ENCODE peak calls at places on chromosomes 6 and 20, in eight cellular contexts. One of them, this sample, is unnamed. For H4K20me1, the result is how much of the 10 kb centered on the place peaks cover.

GRCh38 chr6:116695398-116695797 is 14.4 kb downstream of the KPNA5 start:
- DNase-seq in hepatocyte: no peak
- DNase-seq in astrocyte: no peak
- DNase-seq in endothelial cell of umbilical vein: no peak
- DNase-seq in fibroblast of lung: no peak
- DNase-seq in neural progenitor cell: no peak
- DNase-seq in IMR-90: no peak
- DNase-seq in GM23248: no peak
- DNase-seq in this sample: no peak

GRCh38 chr6:29216528-29216927 is 45.8 kb downstream of the OR2J2 start:
- DNase-seq in hepatocyte: peak
- DNase-seq in astrocyte: no peak
- DNase-seq in endothelial cell of umbilical vein: no peak
- DNase-seq in fibroblast of lung: no peak
- DNase-seq in neural progenitor cell: no peak
- DNase-seq in IMR-90: no peak
- DNase-seq in GM23248: no peak
- DNase-seq in this sample: no peak

GRCh38 chr6:29763491-29764289 is 40.5 kb downstream of the HLA-F start:
- DNase-seq in hepatocyte: no peak
- DNase-seq in astrocyte: peak
- DNase-seq in endothelial cell of umbilical vein: peak
- DNase-seq in fibroblast of lung: peak
- DNase-seq in neural progenitor cell: no peak
- DNase-seq in IMR-90: peak
- DNase-seq in GM23248: peak
- DNase-seq in this sample: peak

GRCh38 chr6:22057962-22058361 is 238.9 kb downstream of the PRL start:
- DNase-seq in hepatocyte: no peak
- DNase-seq in astrocyte: peak
- DNase-seq in endothelial cell of umbilical vein: no peak
- DNase-seq in fibroblast of lung: peak
- DNase-seq in neural progenitor cell: no peak
- DNase-seq in IMR-90: peak
- DNase-seq in GM23248: peak
- DNase-seq in this sample: peak

GRCh38 chr6:44232676-44233559 is 9.5 kb downstream of the SLC29A1 start:
- DNase-seq in hepatocyte: no peak
- DNase-seq in astrocyte: no peak
- DNase-seq in endothelial cell of umbilical vein: no peak
- DNase-seq in fibroblast of lung: no peak
- DNase-seq in neural progenitor cell: no peak
- DNase-seq in IMR-90: no peak
- DNase-seq in GM23248: no peak
- DNase-seq in this sample: no peak

GRCh38 chr6:106872044-106872443 is 102.5 kb downstream of the CD24 start:
- DNase-seq in hepatocyte: no peak
- DNase-seq in astrocyte: no peak
- DNase-seq in endothelial cell of umbilical vein: no peak
- DNase-seq in fibroblast of lung: peak
- DNase-seq in neural progenitor cell: no peak
- DNase-seq in IMR-90: no peak
- DNase-seq in GM23248: peak
- DNase-seq in this sample: peak

GRCh38 chr6:135311446-135312200 is 130.5 kb downstream of the MYB start:
- DNase-seq in hepatocyte: no peak
- DNase-seq in astrocyte: no peak
- DNase-seq in endothelial cell of umbilical vein: no peak
- DNase-seq in fibroblast of lung: no peak
- DNase-seq in neural progenitor cell: no peak
- DNase-seq in IMR-90: no peak
- DNase-seq in GM23248: no peak
- DNase-seq in this sample: no peak

GRCh38 chr6:167843023-167843422 is 16.3 kb downstream of the AFDN start:
- DNase-seq in hepatocyte: no peak
- DNase-seq in astrocyte: no peak
- DNase-seq in endothelial cell of umbilical vein: no peak
- DNase-seq in fibroblast of lung: no peak
- DNase-seq in neural progenitor cell: no peak
- DNase-seq in IMR-90: no peak
- DNase-seq in GM23248: no peak
- DNase-seq in this sample: no peak

GRCh38 chr6:97790926-97791590 is 508.0 kb upstream of the MMS22L start:
- DNase-seq in hepatocyte: no peak
- DNase-seq in astrocyte: no peak
- DNase-seq in endothelial cell of umbilical vein: no peak
- DNase-seq in fibroblast of lung: no peak
- DNase-seq in neural progenitor cell: no peak
- DNase-seq in IMR-90: no peak
- DNase-seq in GM23248: no peak
- DNase-seq in this sample: no peak

GRCh38 chr6:156902782-156903181 is 125.6 kb downstream of the ARID1B start:
- DNase-seq in hepatocyte: no peak
- DNase-seq in astrocyte: no peak
- DNase-seq in endothelial cell of umbilical vein: no peak
- DNase-seq in fibroblast of lung: no peak
- DNase-seq in neural progenitor cell: no peak
- DNase-seq in IMR-90: no peak
- DNase-seq in GM23248: no peak
- DNase-seq in this sample: no peak

GRCh38 chr20:17648782-17649730 is 33.0 kb downstream of the RRBP1 start:
- DNase-seq in hepatocyte: no peak
- DNase-seq in astrocyte: no peak
- DNase-seq in endothelial cell of umbilical vein: no peak
- DNase-seq in fibroblast of lung: no peak
- DNase-seq in neural progenitor cell: peak
- DNase-seq in IMR-90: no peak
- DNase-seq in GM23248: no peak
- DNase-seq in this sample: no peak

GRCh38 chr6:35381132-35381531 is 38.8 kb downstream of the PPARD start:
- DNase-seq in hepatocyte: no peak
- DNase-seq in astrocyte: peak
- DNase-seq in endothelial cell of umbilical vein: no peak
- DNase-seq in fibroblast of lung: peak
- DNase-seq in neural progenitor cell: no peak
- DNase-seq in IMR-90: peak
- DNase-seq in GM23248: peak
- DNase-seq in this sample: no peak

GRCh38 chr6:165308926-165309731 is at the start of gene C6orf118:
- DNase-seq in hepatocyte: peak
- DNase-seq in astrocyte: peak
- DNase-seq in endothelial cell of umbilical vein: peak
- DNase-seq in fibroblast of lung: peak
- DNase-seq in neural progenitor cell: peak
- DNase-seq in IMR-90: peak
- DNase-seq in GM23248: peak
- DNase-seq in this sample: no peak

GRCh38 chr6:98044168-98044567 is 761.2 kb upstream of the MMS22L start:
- DNase-seq in hepatocyte: no peak
- DNase-seq in astrocyte: no peak
- DNase-seq in endothelial cell of umbilical vein: no peak
- DNase-seq in fibroblast of lung: no peak
- DNase-seq in neural progenitor cell: no peak
- DNase-seq in IMR-90: no peak
- DNase-seq in GM23248: no peak
- DNase-seq in this sample: no peak

GRCh38 chr6:162230147-162230752 is 497.3 kb downstream of the PRKN start:
- DNase-seq in hepatocyte: no peak
- DNase-seq in astrocyte: no peak
- DNase-seq in endothelial cell of umbilical vein: no peak
- DNase-seq in fibroblast of lung: no peak
- DNase-seq in neural progenitor cell: no peak
- DNase-seq in IMR-90: no peak
- DNase-seq in GM23248: no peak
- DNase-seq in this sample: no peak

GRCh38 chr20:20761302-20761701 is 48.9 kb upstream of the RALGAPA2 start:
- DNase-seq in hepatocyte: no peak
- DNase-seq in astrocyte: no peak
- DNase-seq in endothelial cell of umbilical vein: peak
- DNase-seq in fibroblast of lung: no peak
- DNase-seq in neural progenitor cell: no peak
- DNase-seq in IMR-90: no peak
- DNase-seq in GM23248: no peak
- DNase-seq in this sample: no peak

GRCh38 chr20:20754758-20755157 is 42.3 kb upstream of the RALGAPA2 start:
- DNase-seq in hepatocyte: no peak
- DNase-seq in astrocyte: no peak
- DNase-seq in endothelial cell of umbilical vein: no peak
- DNase-seq in fibroblast of lung: no peak
- DNase-seq in neural progenitor cell: no peak
- DNase-seq in IMR-90: no peak
- DNase-seq in GM23248: no peak
- DNase-seq in this sample: no peak

GRCh38 chr20:20755227-20755626 is 42.8 kb upstream of the RALGAPA2 start:
- DNase-seq in hepatocyte: no peak
- DNase-seq in astrocyte: no peak
- DNase-seq in endothelial cell of umbilical vein: no peak
- DNase-seq in fibroblast of lung: no peak
- DNase-seq in neural progenitor cell: no peak
- DNase-seq in IMR-90: no peak
- DNase-seq in GM23248: no peak
- DNase-seq in this sample: no peak

GRCh38 chr20:20755674-20756319 is 43.4 kb upstream of the RALGAPA2 start:
- DNase-seq in hepatocyte: no peak
- DNase-seq in astrocyte: no peak
- DNase-seq in endothelial cell of umbilical vein: no peak
- DNase-seq in fibroblast of lung: no peak
- DNase-seq in neural progenitor cell: no peak
- DNase-seq in IMR-90: no peak
- DNase-seq in GM23248: no peak
- DNase-seq in this sample: no peak

DNA sequence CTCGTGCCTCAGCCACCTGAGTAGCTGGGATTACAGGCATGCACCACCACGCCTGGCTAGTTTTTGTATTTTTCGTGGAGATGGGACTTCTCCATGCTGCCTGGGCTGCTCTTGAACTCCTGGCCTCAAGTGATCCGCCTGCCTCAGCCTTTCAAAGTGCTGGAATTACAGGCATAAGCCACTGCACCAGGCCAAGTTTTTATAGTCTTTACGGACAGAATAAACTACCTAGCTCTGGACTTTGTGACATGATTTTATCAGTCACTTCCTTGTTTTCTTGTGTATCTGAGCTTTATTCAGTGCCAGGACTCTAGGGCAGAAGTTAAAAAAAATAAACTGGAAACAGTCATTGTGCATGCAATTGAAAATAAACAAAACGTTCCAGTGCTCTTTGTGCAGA is 46.7 kb upstream of the RALGAPA2 start:
- DNase-seq in hepatocyte: peak
- DNase-seq in astrocyte: no peak
- DNase-seq in endothelial cell of umbilical vein: peak
- DNase-seq in fibroblast of lung: no peak
- DNase-seq in neural progenitor cell: no peak
- DNase-seq in IMR-90: no peak
- DNase-seq in GM23248: no peak
- DNase-seq in this sample: no peak
- H2AFZ ChIP-seq in hepatocyte: no peak
- H2AFZ ChIP-seq in astrocyte: no peak
- H2AFZ ChIP-seq in endothelial cell of umbilical vein: no peak
- H2AFZ ChIP-seq in fibroblast of lung: no peak
- H2AFZ ChIP-seq in neural progenitor cell: no peak
- H2AFZ ChIP-seq in IMR-90: no peak
- H2AFZ ChIP-seq in GM23248: no peak
- H2AFZ ChIP-seq in this sample: no peak

GRCh38 chr6:109379706-109380105 is 2.6 kb downstream of the CD164 start:
- DNase-seq in hepatocyte: no peak
- DNase-seq in astrocyte: peak
- DNase-seq in endothelial cell of umbilical vein: no peak
- DNase-seq in fibroblast of lung: peak
- DNase-seq in neural progenitor cell: no peak
- DNase-seq in IMR-90: peak
- DNase-seq in GM23248: peak
- DNase-seq in this sample: no peak
- H4K20me1 ChIP-seq in hepatocyte: half or more
- H4K20me1 ChIP-seq in astrocyte: half or more
- H4K20me1 ChIP-seq in endothelial cell of umbilical vein: under half
- H4K20me1 ChIP-seq in fibroblast of lung: under half
- H4K20me1 ChIP-seq in neural progenitor cell: under half
- H4K20me1 ChIP-seq in IMR-90: half or more
- H4K20me1 ChIP-seq in GM23248: under half
- H4K20me1 ChIP-seq in this sample: under half

DNA sequence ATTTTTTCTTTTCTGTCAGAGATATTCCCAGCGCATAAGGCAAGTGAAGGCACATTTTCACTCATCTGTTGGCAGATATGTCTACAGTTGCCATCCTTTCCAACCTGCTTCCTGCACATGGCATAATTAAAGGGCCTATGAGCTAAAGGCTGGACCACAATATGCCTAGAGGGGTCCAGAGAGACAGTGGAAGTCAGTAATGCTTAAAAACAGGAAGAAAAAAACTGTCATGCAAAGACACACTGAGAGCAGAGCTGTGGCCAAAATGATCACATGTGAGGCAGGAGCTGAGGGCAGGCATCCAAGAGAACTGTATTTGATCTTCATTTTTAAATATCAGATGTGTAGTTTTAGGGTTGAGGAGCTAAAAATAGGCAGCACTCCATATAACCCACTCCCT is 125.0 kb upstream of the BACH2 start:
- DNase-seq in hepatocyte: no peak
- DNase-seq in astrocyte: no peak
- DNase-seq in endothelial cell of umbilical vein: no peak
- DNase-seq in fibroblast of lung: no peak
- DNase-seq in neural progenitor cell: no peak
- DNase-seq in IMR-90: no peak
- DNase-seq in GM23248: no peak
- DNase-seq in this sample: no peak
- H3K4me3 ChIP-seq in hepatocyte: no peak
- H3K4me3 ChIP-seq in astrocyte: no peak
- H3K4me3 ChIP-seq in endothelial cell of umbilical vein: no peak
- H3K4me3 ChIP-seq in fibroblast of lung: no peak
- H3K4me3 ChIP-seq in neural progenitor cell: no peak
- H3K4me3 ChIP-seq in IMR-90: no peak
- H3K4me3 ChIP-seq in GM23248: no peak
- H3K4me3 ChIP-seq in this sample: no peak

DNA sequence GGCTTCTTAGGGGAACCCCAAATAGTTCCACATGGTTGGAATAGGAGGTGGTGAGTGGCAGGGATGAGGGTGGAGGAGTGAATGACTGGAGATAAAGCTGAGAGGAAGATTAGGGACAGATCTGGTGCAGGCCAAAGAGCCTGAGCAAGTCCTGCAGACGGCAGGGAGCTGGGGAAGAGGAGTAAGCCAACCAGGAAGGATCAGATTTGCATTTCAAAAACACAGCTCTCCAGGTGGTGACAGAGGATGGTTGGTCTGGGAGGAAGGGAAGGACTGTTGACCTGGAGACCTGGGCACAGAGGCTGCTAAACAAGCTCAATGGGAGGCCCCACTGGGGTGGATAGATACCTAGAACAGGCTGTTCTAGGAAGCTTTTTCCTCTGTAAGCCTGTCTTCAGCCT is 56.8 kb upstream of the EPB41L1 start:
- DNase-seq in hepatocyte: no peak
- DNase-seq in astrocyte: no peak
- DNase-seq in endothelial cell of umbilical vein: peak
- DNase-seq in fibroblast of lung: no peak
- DNase-seq in neural progenitor cell: peak
- DNase-seq in IMR-90: no peak
- DNase-seq in GM23248: no peak
- DNase-seq in this sample: no peak
- H2AFZ ChIP-seq in hepatocyte: no peak
- H2AFZ ChIP-seq in astrocyte: no peak
- H2AFZ ChIP-seq in endothelial cell of umbilical vein: no peak
- H2AFZ ChIP-seq in fibroblast of lung: no peak
- H2AFZ ChIP-seq in neural progenitor cell: no peak
- H2AFZ ChIP-seq in IMR-90: no peak
- H2AFZ ChIP-seq in GM23248: no peak
- H2AFZ ChIP-seq in this sample: peak

GRCh38 chr20:47317127-47317895 is 39.2 kb downstream of the ZMYND8 start:
- DNase-seq in hepatocyte: peak
- DNase-seq in astrocyte: peak
- DNase-seq in endothelial cell of umbilical vein: peak
- DNase-seq in fibroblast of lung: peak
- DNase-seq in neural progenitor cell: peak
- DNase-seq in IMR-90: peak
- DNase-seq in GM23248: peak
- DNase-seq in this sample: peak
- H4K20me1 ChIP-seq in hepatocyte: under half
- H4K20me1 ChIP-seq in astrocyte: under half
- H4K20me1 ChIP-seq in endothelial cell of umbilical vein: under half
- H4K20me1 ChIP-seq in fibroblast of lung: under half
- H4K20me1 ChIP-seq in neural progenitor cell: half or more
- H4K20me1 ChIP-seq in IMR-90: under half
- H4K20me1 ChIP-seq in GM23248: under half
- H4K20me1 ChIP-seq in this sample: under half

This sample was measured in mammary epithelial cell.